ENCODE peak calls at places on chromosomes 6 and 20, in four cellular contexts. F, M, N and V are unnamed samples.

GRCh38 chr6:143335865-143336264 is 114.6 kb downstream of the ADAT2 start:
- DNase-seq in F (no peak), M (no peak), N (no peak), V (no peak)

GRCh38 chr6:114140416-114140815 is 169.5 kb upstream of the HDAC2 start:
- DNase-seq in F (no peak), M (no peak), N (no peak), V (no peak)

GRCh38 chr20:58649288-58650180 is 1.5 kb upstream of the STX16 start:
- DNase-seq in F (peak; percentile 55), M (peak; percentile 36), N (no peak), V (no peak)

GRCh38 chr6:53524455-53524815 is 20.5 kb downstream of the GCLC start:
- DNase-seq in F (no peak), M (peak; percentile 38), N (peak; percentile 27), V (no peak)

GRCh38 chr6:143963158-143963919 is 44.7 kb downstream of the PLAGL1 start:
- DNase-seq in F (no peak), M (no peak), N (no peak), V (no peak)

GRCh38 chr6:30612687-30613248 is 4.3 kb downstream of the PPP1R10 start:
- DNase-seq in F (no peak), M (no peak), N (no peak), V (no peak)

GRCh38 chr6:35728663-35729348 is 8.0 kb upstream of the ARMC12 start:
- DNase-seq in F (no peak), M (no peak), N (no peak), V (no peak)

GRCh38 chr6:15907914-15908518 is 220.9 kb upstream of the MYLIP start:
- DNase-seq in F (no peak), M (no peak), N (no peak), V (peak; percentile 80)

GRCh38 chr20:41339957-41340326 is 679 bp upstream of the LPIN3 start:
- DNase-seq in F (peak; percentile 83), M (peak; percentile 82), N (peak; percentile 92), V (peak; percentile 98)

GRCh38 chr6:22709804-22710203 is 140.4 kb downstream of the HDGFL1 start:
- DNase-seq in F (no peak), M (no peak), N (no peak), V (no peak)

GRCh38 chr6:158016571-158017383 is 35.1 kb downstream of the SYNJ2 start:
- DNase-seq in F (no peak), M (peak; percentile 63), N (no peak), V (no peak)

GRCh38 chr6:49001856-49002255 is 461.2 kb downstream of the MMUT start:
- DNase-seq in F (no peak), M (no peak), N (no peak), V (no peak)

GRCh38 chr20:63574829-63575720 is 1.0 kb upstream of the HELZ2 start:
- DNase-seq in F (no peak), M (no peak), N (no peak), V (no peak)

GRCh38 chr20:60138263-60139127 is 180.3 kb downstream of the CDH26 start:
- DNase-seq in F (no peak), M (no peak), N (peak; percentile 89), V (no peak)

GRCh38 chr6:24683297-24684296 is 16.7 kb downstream of the ACOT13 start:
- DNase-seq in F (no peak), M (peak; percentile 24), N (no peak), V (no peak)